ENCODE peak calls at places on chromosomes 16 and 17, in six cellular contexts. One of them, this sample, is unnamed.

GRCh38 chr17:42424991-42425610 is 2.0 kb upstream of the CAVIN1 start:
- DNase-seq in K562: no peak
- DNase-seq in GM12891: no peak
- DNase-seq in H1: no peak
- DNase-seq in GM12878: no peak
- DNase-seq in HepG2: no peak
- DNase-seq in this sample: no peak

GRCh38 chr16:86481607-86482006 is 28.7 kb upstream of the FOXF1 start:
- DNase-seq in K562: no peak
- DNase-seq in GM12891: no peak
- DNase-seq in H1: no peak
- DNase-seq in GM12878: no peak
- DNase-seq in HepG2: no peak
- DNase-seq in this sample: no peak

GRCh38 chr17:3879181-3879580 is 13.7 kb downstream of the CAMKK1 start:
- DNase-seq in K562: no peak
- DNase-seq in GM12891: no peak
- DNase-seq in H1: no peak
- DNase-seq in GM12878: no peak
- DNase-seq in HepG2: no peak
- DNase-seq in this sample: no peak

GRCh38 chr17:44071198-44071520 is 624 bp downstream of the G6PC3 start:
- DNase-seq in K562: no peak
- DNase-seq in GM12891: no peak
- DNase-seq in H1: no peak
- DNase-seq in GM12878: no peak
- DNase-seq in HepG2: no peak
- DNase-seq in this sample: no peak

GRCh38 chr17:44220211-44221071 is 966 bp upstream of the UBTF start:
- DNase-seq in K562: peak; percentile 82
- DNase-seq in GM12891: no peak
- DNase-seq in H1: peak; percentile 72
- DNase-seq in GM12878: no peak
- DNase-seq in HepG2: no peak
- DNase-seq in this sample: peak; percentile 61

GRCh38 chr16:81553814-81554675 is 109.4 kb downstream of the CMIP start:
- DNase-seq in K562: no peak
- DNase-seq in GM12891: no peak
- DNase-seq in H1: no peak
- DNase-seq in GM12878: no peak
- DNase-seq in HepG2: no peak
- DNase-seq in this sample: no peak

GRCh38 chr17:79835953-79836951 is 3.0 kb downstream of the CBX4 start:
- DNase-seq in K562: peak; percentile 47
- DNase-seq in GM12891: no peak
- DNase-seq in H1: peak; percentile 95
- DNase-seq in GM12878: no peak
- DNase-seq in HepG2: no peak
- DNase-seq in this sample: no peak

GRCh38 chr17:48718781-48719641 is 3.3 kb downstream of the PRAC1 start:
- DNase-seq in K562: no peak
- DNase-seq in GM12891: no peak
- DNase-seq in H1: peak; percentile 76
- DNase-seq in GM12878: no peak
- DNase-seq in HepG2: no peak
- DNase-seq in this sample: no peak

GRCh38 chr17:44875761-44876160 is 23.5 kb downstream of the EFTUD2 start:
- DNase-seq in K562: no peak
- DNase-seq in GM12891: no peak
- DNase-seq in H1: no peak
- DNase-seq in GM12878: no peak
- DNase-seq in HepG2: no peak
- DNase-seq in this sample: no peak

GRCh38 chr17:40058151-40058784 is 4.1 kb upstream of the MED24 start:
- DNase-seq in K562: no peak
- DNase-seq in GM12891: no peak
- DNase-seq in H1: no peak
- DNase-seq in GM12878: no peak
- DNase-seq in HepG2: no peak
- DNase-seq in this sample: no peak

GRCh38 chr16:12573730-12574383 is 229.8 kb downstream of the CPPED1 start:
- DNase-seq in K562: peak; percentile 87
- DNase-seq in GM12891: no peak
- DNase-seq in H1: peak; percentile 88
- DNase-seq in GM12878: no peak
- DNase-seq in HepG2: peak; percentile 86
- DNase-seq in this sample: peak; percentile 52

GRCh38 chr17:44636562-44636961 is 19.7 kb upstream of the MEIOC start:
- DNase-seq in K562: no peak
- DNase-seq in GM12891: no peak
- DNase-seq in H1: no peak
- DNase-seq in GM12878: no peak
- DNase-seq in HepG2: peak; percentile 16
- DNase-seq in this sample: no peak

GRCh38 chr16:7004266-7004665 is 328.4 kb upstream of the RBFOX1 start:
- DNase-seq in K562: no peak
- DNase-seq in GM12891: no peak
- DNase-seq in H1: no peak
- DNase-seq in GM12878: no peak
- DNase-seq in HepG2: no peak
- DNase-seq in this sample: no peak

GRCh38 chr17:45976755-45977505 is 22.1 kb upstream of the STH start:
- DNase-seq in K562: peak; percentile 83
- DNase-seq in GM12891: no peak
- DNase-seq in H1: no peak
- DNase-seq in GM12878: no peak
- DNase-seq in HepG2: no peak
- DNase-seq in this sample: no peak

GRCh38 chr17:79890706-79891105 is 51.5 kb upstream of the CBX4 start:
- DNase-seq in K562: no peak
- DNase-seq in GM12891: no peak
- DNase-seq in H1: no peak
- DNase-seq in GM12878: no peak
- DNase-seq in HepG2: no peak
- DNase-seq in this sample: no peak

GRCh38 chr17:73939808-73940207 is 263.7 kb upstream of the RPL38 start:
- DNase-seq in K562: no peak
- DNase-seq in GM12891: no peak
- DNase-seq in H1: no peak
- DNase-seq in GM12878: no peak
- DNase-seq in HepG2: no peak
- DNase-seq in this sample: no peak
- TF ChIP-seq TAF1 in K562: no peak
- TF ChIP-seq TAF1 in GM12891: no peak
- TF ChIP-seq TAF1 in H1: no peak
- TF ChIP-seq TAF1 in GM12878: no peak
- TF ChIP-seq TAF1 in HepG2: no peak
- TF ChIP-seq TAF1 in this sample: no peak

GRCh38 chr17:77419547-77420475 is 279.0 kb downstream of the SEC14L1 start:
- DNase-seq in K562: peak; percentile 64
- DNase-seq in GM12891: no peak
- DNase-seq in H1: peak; percentile 79
- DNase-seq in GM12878: no peak
- DNase-seq in HepG2: peak; percentile 24
- DNase-seq in this sample: no peak
- TF ChIP-seq POLR2A in K562: no peak
- TF ChIP-seq POLR2A in GM12891: no peak
- TF ChIP-seq POLR2A in H1: no peak
- TF ChIP-seq POLR2A in GM12878: peak; percentile 23
- TF ChIP-seq POLR2A in HepG2: no peak
- TF ChIP-seq POLR2A in this sample: no peak

GRCh38 chr16:87801679-87802300 is 36.0 kb upstream of the KLHDC4 start:
- DNase-seq in K562: no peak
- DNase-seq in GM12891: no peak
- DNase-seq in H1: no peak
- DNase-seq in GM12878: no peak
- DNase-seq in HepG2: no peak
- DNase-seq in this sample: no peak

GRCh38 chr16:87795336-87795735 is 29.6 kb upstream of the KLHDC4 start:
- DNase-seq in K562: no peak
- DNase-seq in GM12891: no peak
- DNase-seq in H1: no peak
- DNase-seq in GM12878: no peak
- DNase-seq in HepG2: no peak
- DNase-seq in this sample: no peak

GRCh38 chr16:87802670-87803069 is 36.9 kb upstream of the KLHDC4 start:
- DNase-seq in K562: no peak
- DNase-seq in GM12891: no peak
- DNase-seq in H1: no peak
- DNase-seq in GM12878: no peak
- DNase-seq in HepG2: no peak
- DNase-seq in this sample: no peak

GRCh38 chr16:87803385-87803784 is 37.6 kb upstream of the KLHDC4 start:
- DNase-seq in K562: no peak
- DNase-seq in GM12891: no peak
- DNase-seq in H1: no peak
- DNase-seq in GM12878: no peak
- DNase-seq in HepG2: no peak
- DNase-seq in this sample: no peak

DNA sequence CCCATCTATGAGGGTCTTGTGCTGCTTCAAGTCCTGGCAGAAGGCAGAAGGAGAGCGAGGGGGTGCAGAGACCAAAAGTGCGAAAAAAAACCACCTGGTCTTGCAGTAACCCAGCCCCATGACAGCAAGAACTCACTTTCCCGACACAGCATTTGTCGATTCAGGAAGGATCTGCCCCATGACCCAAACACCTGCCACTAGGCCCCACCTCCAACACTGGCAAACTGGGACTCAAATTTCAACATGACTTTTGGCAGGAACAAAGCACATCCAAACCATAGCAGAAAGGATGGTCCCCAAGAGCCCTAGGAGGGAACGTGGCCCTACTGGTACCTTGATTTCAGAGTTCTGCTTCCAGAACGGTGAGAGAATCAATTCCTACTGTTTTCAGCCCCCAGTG is 34.7 kb upstream of the KLHDC4 start:
- DNase-seq in K562: no peak
- DNase-seq in GM12891: no peak
- DNase-seq in H1: no peak
- DNase-seq in GM12878: no peak
- DNase-seq in HepG2: no peak
- DNase-seq in this sample: no peak
- TF ChIP-seq TAF1 in K562: no peak
- TF ChIP-seq TAF1 in GM12891: no peak
- TF ChIP-seq TAF1 in H1: no peak
- TF ChIP-seq TAF1 in GM12878: no peak
- TF ChIP-seq TAF1 in HepG2: no peak
- TF ChIP-seq TAF1 in this sample: no peak

GRCh38 chr17:74444406-74444805 is 12.5 kb downstream of the GPRC5C start:
- DNase-seq in K562: no peak
- DNase-seq in GM12891: no peak
- DNase-seq in H1: no peak
- DNase-seq in GM12878: no peak
- DNase-seq in HepG2: no peak
- DNase-seq in this sample: no peak

GRCh38 chr17:74443516-74444296 is 11.8 kb downstream of the GPRC5C start:
- DNase-seq in K562: no peak
- DNase-seq in GM12891: no peak
- DNase-seq in H1: no peak
- DNase-seq in GM12878: no peak
- DNase-seq in HepG2: no peak
- DNase-seq in this sample: no peak

GRCh38 chr17:74441537-74441936 is 9.6 kb downstream of the GPRC5C start:
- DNase-seq in K562: no peak
- DNase-seq in GM12891: no peak
- DNase-seq in H1: no peak
- DNase-seq in GM12878: no peak
- DNase-seq in HepG2: no peak
- DNase-seq in this sample: no peak

GRCh38 chr17:74442291-74442669 is 10.4 kb downstream of the GPRC5C start:
- DNase-seq in K562: no peak
- DNase-seq in GM12891: no peak
- DNase-seq in H1: no peak
- DNase-seq in GM12878: no peak
- DNase-seq in HepG2: no peak
- DNase-seq in this sample: no peak

GRCh38 chr17:74442670-74443515 is 11.0 kb downstream of the GPRC5C start:
- DNase-seq in K562: no peak
- DNase-seq in GM12891: no peak
- DNase-seq in H1: peak; percentile 69
- DNase-seq in GM12878: no peak
- DNase-seq in HepG2: peak; percentile 95
- DNase-seq in this sample: no peak
- TF ChIP-seq POLR2A in K562: no peak
- TF ChIP-seq POLR2A in GM12891: no peak
- TF ChIP-seq POLR2A in H1: no peak
- TF ChIP-seq POLR2A in GM12878: no peak
- TF ChIP-seq POLR2A in HepG2: peak; percentile 97
- TF ChIP-seq POLR2A in this sample: no peak

GRCh38 chr16:57600952-57601580 is 27.4 kb upstream of the ADGRG1 start:
- DNase-seq in K562: no peak
- DNase-seq in GM12891: no peak
- DNase-seq in H1: no peak
- DNase-seq in GM12878: no peak
- DNase-seq in HepG2: no peak
- DNase-seq in this sample: no peak

GRCh38 chr16:57603110-57604024 is 25.1 kb upstream of the ADGRG1 start:
- DNase-seq in K562: no peak
- DNase-seq in GM12891: no peak
- DNase-seq in H1: no peak
- DNase-seq in GM12878: no peak
- DNase-seq in HepG2: no peak
- DNase-seq in this sample: no peak

GRCh38 chr16:57600048-57600835 is 28.2 kb upstream of the ADGRG1 start:
- DNase-seq in K562: peak; percentile 64
- DNase-seq in GM12891: no peak
- DNase-seq in H1: peak; percentile 87
- DNase-seq in GM12878: no peak
- DNase-seq in HepG2: peak; percentile 70
- DNase-seq in this sample: no peak

GRCh38 chr16:57604177-57604576 is 24.3 kb upstream of the ADGRG1 start:
- DNase-seq in K562: no peak
- DNase-seq in GM12891: no peak
- DNase-seq in H1: no peak
- DNase-seq in GM12878: no peak
- DNase-seq in HepG2: no peak
- DNase-seq in this sample: no peak

GRCh38 chr16:57601801-57602478 is 26.5 kb upstream of the ADGRG1 start:
- DNase-seq in K562: peak; percentile 55
- DNase-seq in GM12891: no peak
- DNase-seq in H1: no peak
- DNase-seq in GM12878: peak; percentile 93
- DNase-seq in HepG2: no peak
- DNase-seq in this sample: no peak
- TF ChIP-seq TAF1 in K562: no peak
- TF ChIP-seq TAF1 in GM12891: no peak
- TF ChIP-seq TAF1 in H1: no peak
- TF ChIP-seq TAF1 in GM12878: no peak
- TF ChIP-seq TAF1 in HepG2: no peak
- TF ChIP-seq TAF1 in this sample: no peak

GRCh38 chr17:69134112-69134511 is 7.6 kb downstream of the ABCA6 start:
- DNase-seq in K562: no peak
- DNase-seq in GM12891: no peak
- DNase-seq in H1: no peak
- DNase-seq in GM12878: no peak
- DNase-seq in HepG2: no peak
- DNase-seq in this sample: no peak
- TF ChIP-seq POLR2A in K562: no peak
- TF ChIP-seq POLR2A in GM12891: no peak
- TF ChIP-seq POLR2A in H1: no peak
- TF ChIP-seq POLR2A in GM12878: no peak
- TF ChIP-seq POLR2A in HepG2: no peak
- TF ChIP-seq POLR2A in this sample: no peak

GRCh38 chr16:53911506-53911905 is 207.6 kb downstream of the FTO start:
- DNase-seq in K562: no peak
- DNase-seq in GM12891: no peak
- DNase-seq in H1: no peak
- DNase-seq in GM12878: no peak
- DNase-seq in HepG2: no peak
- DNase-seq in this sample: no peak
- TF ChIP-seq TAF1 in K562: no peak
- TF ChIP-seq TAF1 in GM12891: no peak
- TF ChIP-seq TAF1 in H1: no peak
- TF ChIP-seq TAF1 in GM12878: no peak
- TF ChIP-seq TAF1 in HepG2: no peak
- TF ChIP-seq TAF1 in this sample: no peak

This sample was measured in GM12892.